ENCODE peak calls at places on chromosomes 6 and 20, in eight cellular contexts. D, U, W, H, J, Y, M and L are unnamed samples.

GRCh38 chr6:1745814-1746213 is 136.1 kb downstream of the FOXC1 start:
- DNase-seq in J (no peak), U (no peak), D (no peak), W (no peak), H (no peak), M (no peak), Y (no peak), L (no peak)

GRCh38 chr6:150813319-150813992 is 52.0 kb upstream of the MTHFD1L start:
- DNase-seq in Y (no peak), M (peak), J (no peak), H (no peak), U (no peak), W (no peak), D (peak), L (no peak)

GRCh38 chr6:16136086-16136485 is 7.2 kb downstream of the MYLIP start:
- DNase-seq in J (no peak), D (no peak), W (no peak), H (no peak), Y (peak), U (no peak), M (no peak), L (no peak)

GRCh38 chr6:143755301-143755744 is 77.6 kb downstream of the PHACTR2 start:
- DNase-seq in J (no peak), H (no peak), W (no peak), D (peak), Y (no peak), M (no peak), U (no peak), L (no peak)

GRCh38 chr6:33846226-33846625 is 42.4 kb upstream of the MLN start:
- DNase-seq in H (no peak), J (no peak), W (no peak), U (no peak), D (no peak), M (no peak), Y (no peak), L (no peak)

GRCh38 chr6:157879873-157880254 is 56.8 kb downstream of the SNX9 start:
- DNase-seq in J (no peak), W (no peak), U (no peak), Y (no peak), H (no peak), D (no peak), M (no peak), L (no peak)

GRCh38 chr6:165799736-165800135 is 136.7 kb upstream of the PDE10A start:
- DNase-seq in D (no peak), Y (no peak), U (peak), M (no peak), H (no peak), W (no peak), J (no peak), L (peak)

GRCh38 chr6:53361549-53362031 is 12.8 kb upstream of the ELOVL5 start:
- DNase-seq in D (no peak), U (peak), H (no peak), Y (peak), W (no peak), M (peak), J (no peak), L (no peak)

GRCh38 chr6:152223622-152224021 is 413.5 kb downstream of the SYNE1 start:
- DNase-seq in H (no peak), Y (no peak), M (no peak), J (no peak), W (no peak), U (no peak), D (no peak), L (no peak)

GRCh38 chr6:111767752-111768430 is 105.4 kb downstream of the FYN start:
- DNase-seq in Y (peak), D (no peak), M (no peak), J (no peak), W (no peak), H (no peak), U (no peak), L (no peak)

GRCh38 chr20:49270177-49270576 is 7.7 kb downstream of the ZNFX1 start:
- DNase-seq in M (no peak), H (no peak), Y (no peak), J (no peak), W (no peak), D (no peak), U (no peak), L (no peak)

GRCh38 chr6:166586424-166587156 is at the start of gene RAMACL:
- DNase-seq in U (no peak), M (peak), Y (peak), D (no peak), J (no peak), W (no peak), H (no peak), L (no peak)

GRCh38 chr6:161242113-161242512 is 31.7 kb downstream of the AGPAT4 start:
- DNase-seq in H (no peak), M (no peak), D (no peak), U (no peak), Y (no peak), W (no peak), J (no peak), L (no peak)

GRCh38 chr6:11536795-11537194 is 754 bp upstream of the TMEM170B start:
- DNase-seq in U (no peak), Y (no peak), W (no peak), H (no peak), D (peak), J (no peak), M (no peak), L (no peak)

GRCh38 chr20:1370548-1371110 is 22.2 kb downstream of the FKBP1A start:
- DNase-seq in M (peak), D (peak), J (no peak), U (no peak), Y (no peak), H (no peak), W (no peak), L (no peak)